ENCODE peak calls at places on chromosomes 16 and 17, in seven cellular contexts. Z, G, K, I, E, L and P are unnamed samples.
A peak's percentile ranks its signal among the peaks of the same experiment; 100 is the strongest.

GRCh38 chr17:75864448-75864871 is 9.3 kb upstream of the WBP2 start:
- DNase-seq in Z (peak; percentile 67), E (peak; percentile 86), L (peak; percentile 61), I (peak; percentile 49), G (no peak), K (peak; percentile 78), P (peak; percentile 79)

GRCh38 chr17:45251931-45252330 is 10.0 kb downstream of the SPATA32 start:
- DNase-seq in K (no peak), G (no peak), I (no peak), L (no peak), E (no peak), Z (peak; percentile 54), P (no peak)

GRCh38 chr17:5035356-5035755 is at the start of gene SLC52A1:
- DNase-seq in Z (peak; percentile 52), G (no peak), K (no peak), I (no peak), L (no peak), E (no peak), P (no peak)

GRCh38 chr17:80045703-80046102 is 9.3 kb downstream of the CCDC40 start:
- DNase-seq in I (no peak), L (no peak), E (no peak), K (no peak), G (no peak), Z (peak; percentile 42), P (no peak)

GRCh38 chr17:7174603-7175362 is 4.4 kb downstream of the ASGR1 start:
- DNase-seq in G (no peak), K (no peak), I (no peak), E (no peak), Z (no peak), L (no peak), P (no peak)

GRCh38 chr17:75047398-75048098 is 523 bp downstream of the KCTD2 start:
- DNase-seq in K (peak; percentile 42), L (no peak), E (peak; percentile 73), I (no peak), G (no peak), Z (peak; percentile 61), P (peak; percentile 52)

GRCh38 chr17:4566785-4567184 is 6.4 kb upstream of the GGT6 start:
- DNase-seq in K (no peak), L (no peak), E (no peak), Z (peak; percentile 86), I (peak; percentile 65), G (peak; percentile 66), P (no peak)

GRCh38 chr17:42179911-42180410 is 981 bp downstream of the KCNH4 start:
- DNase-seq in I (peak; percentile 76), Z (peak; percentile 63), G (no peak), E (no peak), K (peak; percentile 25), L (no peak), P (no peak)

GRCh38 chr16:25163683-25164082 is 52.1 kb downstream of the LCMT1 start:
- DNase-seq in I (no peak), E (no peak), Z (no peak), L (no peak), G (no peak), K (no peak), P (no peak)

GRCh38 chr17:44348234-44348987 is 3.3 kb downstream of the GRN start:
- DNase-seq in K (no peak), E (no peak), I (no peak), Z (peak; percentile 44), L (no peak), G (no peak), P (no peak)

GRCh38 chr17:76365256-76365903 is 11.7 kb upstream of the PRPSAP1 start:
- DNase-seq in K (no peak), I (peak; percentile 5), Z (no peak), L (no peak), G (peak; percentile 57), E (no peak), P (no peak)

GRCh38 chr17:47839899-47840741 is 953 bp downstream of the SCRN2 start:
- DNase-seq in I (no peak), K (no peak), G (no peak), Z (peak; percentile 21), E (no peak), L (no peak), P (peak; percentile 49)

GRCh38 chr16:64711026-64711425 is 410.8 kb downstream of the CDH11 start:
- DNase-seq in I (no peak), E (no peak), K (no peak), G (no peak), Z (no peak), L (no peak), P (no peak)

GRCh38 chr16:23629516-23629915 is 11.6 kb downstream of the PALB2 start:
- DNase-seq in L (no peak), E (no peak), K (no peak), Z (no peak), I (no peak), G (no peak), P (no peak)

GRCh38 chr17:80845121-80845862 is 146.3 kb upstream of the CHMP6 start:
- DNase-seq in I (no peak), L (no peak), K (no peak), G (no peak), E (peak; percentile 54), Z (no peak), P (no peak)

GRCh38 chr16:752008-752315 is 8.6 kb upstream of the MSLN start:
- DNase-seq in Z (no peak), G (no peak), E (no peak), L (no peak), K (no peak), I (no peak), P (no peak)

GRCh38 chr16:240559-240958 is 5.9 kb downstream of the FAM234A start:
- DNase-seq in L (no peak), G (no peak), Z (no peak), E (no peak), I (no peak), K (no peak), P (no peak)

GRCh38 chr17:30263552-30264333 is 28.0 kb downstream of the BLMH start:
- DNase-seq in E (no peak), K (no peak), I (no peak), Z (no peak), L (no peak), G (no peak), P (no peak)

GRCh38 chr17:64096037-64096436 is 33.9 kb downstream of the ERN1 start:
- DNase-seq in K (no peak), Z (no peak), G (no peak), L (no peak), I (no peak), E (no peak), P (no peak)

GRCh38 chr16:88382491-88383400 is at the start of gene ZNF469:
- DNase-seq in G (no peak), L (no peak), E (peak; percentile 64), Z (no peak), K (peak; percentile 14), I (no peak), P (peak; percentile 31)

GRCh38 chr17:17947966-17948365 is 24.2 kb downstream of the TOM1L2 start:
- DNase-seq in Z (no peak), L (no peak), G (no peak), E (no peak), K (no peak), I (no peak), P (no peak)

GRCh38 chr17:17951524-17951923 is 20.7 kb downstream of the TOM1L2 start:
- DNase-seq in Z (no peak), K (no peak), E (no peak), L (no peak), G (no peak), I (no peak), P (no peak)

GRCh38 chr17:17952691-17953090 is 19.5 kb downstream of the TOM1L2 start:
- DNase-seq in I (no peak), K (no peak), E (no peak), Z (no peak), G (no peak), L (no peak), P (no peak)

GRCh38 chr17:17950347-17950746 is 21.9 kb downstream of the TOM1L2 start:
- DNase-seq in L (no peak), K (no peak), I (no peak), G (no peak), Z (no peak), E (no peak), P (no peak)

GRCh38 chr17:17950806-17951205 is 21.4 kb downstream of the TOM1L2 start:
- DNase-seq in E (no peak), K (no peak), L (no peak), G (no peak), I (no peak), Z (no peak), P (no peak)
- TF ChIP-seq CTCF in E (no peak), K (no peak), L (no peak), G (peak; percentile 58), I (no peak), Z (no peak), P (no peak)

GRCh38 chr17:31497994-31498826 is 106.7 kb downstream of the RAB11FIP4 start:
- DNase-seq in I (peak; percentile 64), Z (peak; percentile 32), G (no peak), E (no peak), L (no peak), K (no peak), P (no peak)
- H3K4me1 ChIP-seq in I (peaks cover 44% of the 10 kb centered on the region), Z (peaks cover 34% of the 10 kb centered on the region), G (peaks cover 54% of the 10 kb centered on the region), E (no peaks in the 10 kb centered on the region), L (peaks cover 7% of the 10 kb centered on the region), K (peaks cover 36% of the 10 kb centered on the region), P (no peaks in the 10 kb centered on the region)

DNA sequence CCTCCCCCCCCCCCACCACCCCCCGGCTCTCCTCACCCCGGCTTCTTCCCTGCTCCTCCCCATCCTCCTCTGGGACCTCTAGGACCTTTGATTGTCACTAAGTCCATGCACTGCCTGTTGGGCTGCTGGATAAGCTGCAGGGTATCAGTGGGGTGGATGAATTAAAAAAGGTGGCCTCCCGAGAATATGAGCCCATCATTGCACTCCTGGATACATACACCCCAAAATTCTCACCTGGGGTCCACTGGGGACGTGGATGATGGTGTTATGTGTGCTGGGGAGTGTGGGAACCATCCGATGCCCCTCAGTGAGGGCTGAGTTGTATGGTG is 88.8 kb downstream of the IRF8 start:
- DNase-seq in Z (no peak), E (no peak), K (no peak), G (no peak), I (peak; percentile 90), L (no peak), P (no peak)
- TF ChIP-seq CTCF in Z (no peak), E (no peak), K (peak; percentile 23), G (no peak), I (peak; percentile 10), L (no peak), P (no peak)

GRCh38 chr17:36185416-36185815 is 9.0 kb upstream of the TBC1D3B start:
- DNase-seq in E (no peak), K (no peak), G (no peak), Z (no peak), I (no peak), L (no peak), P (no peak)

GRCh38 chr17:36183811-36184765 is 7.7 kb upstream of the TBC1D3B start:
- DNase-seq in K (no peak), I (no peak), L (no peak), E (no peak), Z (no peak), G (no peak), P (peak; percentile 5)

GRCh38 chr17:36183001-36183810 is 6.8 kb upstream of the TBC1D3B start:
- DNase-seq in K (peak; percentile 66), E (peak; percentile 75), L (no peak), I (peak; percentile 23), G (peak; percentile 39), Z (peak; percentile 82), P (peak; percentile 22)

DNA sequence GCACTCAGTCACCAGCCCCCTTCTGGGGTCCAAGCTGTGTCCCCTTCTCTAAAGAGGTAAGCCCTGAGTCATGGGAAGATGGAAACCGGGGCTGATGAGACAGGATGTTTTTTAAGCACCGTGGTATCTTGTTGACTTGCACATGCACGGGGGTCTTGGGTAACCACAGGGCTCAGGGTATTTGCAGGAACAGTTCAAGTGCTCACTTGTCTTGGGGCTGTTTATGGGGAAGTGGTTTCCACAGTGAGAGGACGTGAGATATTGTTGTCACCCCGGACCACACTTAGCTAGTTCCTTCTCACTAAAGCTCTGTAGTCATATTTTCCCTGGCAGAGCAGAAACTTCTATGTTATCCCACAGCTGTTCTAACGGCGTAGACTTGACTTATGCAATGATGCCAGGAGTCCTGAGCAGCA is 7.7 kb downstream of the CCL3L1 start:
- DNase-seq in L (no peak), Z (peak; percentile 43), E (no peak), K (no peak), I (no peak), G (no peak), P (no peak)
- H3K4me1 ChIP-seq in L (no peaks in the 10 kb centered on the region), Z (peaks cover 10% of the 10 kb centered on the region), E (no peaks in the 10 kb centered on the region), K (no peaks in the 10 kb centered on the region), I (no peaks in the 10 kb centered on the region), G (peaks cover 6% of the 10 kb centered on the region), P (peaks cover 2% of the 10 kb centered on the region)